ENCODE peak calls at places on chromosomes 16 and 17, in four cellular contexts. B is WTC11, S is HepG2, P is K562. I is an unnamed sample.

GRCh38 chr17:65531508-65532431 is 29.7 kb downstream of the AXIN2 start:
- DNase-seq in B (peak), S (no peak), P (no peak), I (no peak)

GRCh38 chr16:72814226-72814625 is 233.7 kb downstream of the ZFHX3 start:
- DNase-seq in B (no peak), S (no peak), P (no peak), I (no peak)

GRCh38 chr16:8828541-8829165 is 31.0 kb downstream of the PMM2 start:
- DNase-seq in B (no peak), S (no peak), P (no peak), I (no peak)

GRCh38 chr16:48374255-48374654 is 11.0 kb downstream of the SIAH1 start:
- DNase-seq in B (no peak), S (no peak), P (peak), I (no peak)

GRCh38 chr16:75433732-75434413 is 570 bp upstream of the CFDP1 start:
- DNase-seq in B (peak), S (peak), P (peak), I (peak)

GRCh38 chr16:1899641-1900451 is 18.4 kb downstream of the HS3ST6 start:
- DNase-seq in B (no peak), S (no peak), P (no peak), I (no peak)

GRCh38 chr16:88593910-88594309 is 23.7 kb downstream of the ZC3H18 start:
- DNase-seq in B (no peak), S (no peak), P (no peak), I (no peak)

GRCh38 chr16:66432429-66432828 is 5.3 kb downstream of the BEAN1 start:
- DNase-seq in B (no peak), S (no peak), P (no peak), I (no peak)

GRCh38 chr17:76080934-76081287 is 1.9 kb downstream of the ZACN start:
- DNase-seq in B (no peak), S (no peak), P (no peak), I (no peak)

GRCh38 chr17:67950945-67951344 is 45.3 kb downstream of the C17orf58 start:
- DNase-seq in B (no peak), S (no peak), P (no peak), I (no peak)

GRCh38 chr16:72857841-72858594 is 189.9 kb downstream of the ZFHX3 start:
- DNase-seq in B (no peak), S (no peak), P (no peak), I (no peak)

GRCh38 chr17:1002412-1002753 is 5.5 kb downstream of the TIMM22 start:
- DNase-seq in B (no peak), S (no peak), P (no peak), I (no peak)

GRCh38 chr16:85805442-85806045 is 6.0 kb downstream of the COX4I1 start:
- DNase-seq in B (no peak), S (no peak), P (no peak), I (no peak)

GRCh38 chr16:21233521-21234150 is at the start of gene ANKS4B:
- DNase-seq in B (no peak), S (peak), P (no peak), I (no peak)

GRCh38 chr16:2019500-2019899 is at the start of gene NPW:
- DNase-seq in B (peak), S (no peak), P (peak), I (no peak)

GRCh38 chr16:21628196-21628726 is 24.1 kb downstream of the IGSF6 start:
- DNase-seq in B (no peak), S (peak), P (no peak), I (no peak)

GRCh38 chr17:7997186-7997585 is 5.2 kb upstream of the GUCY2D start:
- DNase-seq in B (peak), S (peak), P (peak), I (no peak)
- TF ChIP-seq USF2 in B (no peak), S (no peak), P (no peak), I (no peak)

GRCh38 chr16:83742076-83742475 is 65.7 kb upstream of the HSBP1 start:
- DNase-seq in B (no peak), S (no peak), P (no peak), I (no peak)
- TF ChIP-seq ATF2 in B (no peak), S (no peak), P (no peak), I (no peak)

DNA sequence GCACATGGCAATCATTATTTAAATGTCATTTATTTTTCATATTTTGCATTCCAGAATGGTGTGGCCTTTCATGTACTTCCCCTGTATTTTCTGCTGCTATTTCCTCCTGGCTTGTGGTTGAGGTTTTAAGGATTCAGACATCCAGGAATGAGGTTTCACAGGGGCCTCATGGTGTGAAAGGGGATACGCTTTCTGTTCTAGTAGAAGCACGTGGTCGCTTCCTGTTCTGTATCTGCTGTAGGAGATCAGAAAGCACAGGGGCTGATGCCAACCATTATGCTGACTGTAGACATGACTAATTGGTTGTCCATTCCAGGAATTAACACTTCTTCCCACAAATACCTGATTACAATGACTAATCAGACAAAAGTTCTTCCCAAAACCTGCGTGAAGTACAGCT is 405.9 kb downstream of the SHISA9 start:
- DNase-seq in B (no peak), S (no peak), P (no peak), I (no peak)
- TF ChIP-seq USF2 in B (no peak), S (no peak), P (no peak), I (no peak)

GRCh38 chr16:24610421-24610765 is 71.0 kb downstream of the RBBP6 start:
- DNase-seq in B (peak), S (no peak), P (no peak), I (no peak)
- TF ChIP-seq ATF2 in B (no peak), S (no peak), P (no peak), I (no peak)

DNA sequence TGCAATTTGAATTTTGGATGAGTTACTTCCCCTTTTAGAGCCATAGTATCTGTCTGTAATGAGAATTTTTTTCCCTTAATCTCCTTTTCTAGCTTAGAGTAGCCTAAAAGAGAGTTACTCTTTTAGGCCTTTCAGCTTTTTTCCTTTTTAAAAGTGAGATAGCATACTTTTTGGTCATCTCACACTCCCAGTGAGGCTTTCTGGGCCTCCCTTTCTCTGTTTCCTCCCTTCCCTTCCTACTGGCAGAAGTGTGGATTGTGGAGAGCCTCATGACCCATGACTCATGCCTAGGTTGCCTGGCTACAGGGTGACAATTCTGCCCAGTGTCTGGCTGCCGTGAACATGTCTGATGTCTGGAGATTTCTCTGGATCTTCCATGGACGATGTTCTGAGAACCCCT is 15.2 kb downstream of the KRT23 start:
- DNase-seq in B (no peak), S (peak), P (no peak), I (no peak)
- TF ChIP-seq USF2 in B (no peak), S (no peak), P (no peak), I (no peak)

GRCh38 chr17:80064696-80065095 is 28.3 kb downstream of the CCDC40 start:
- DNase-seq in B (no peak), S (no peak), P (no peak), I (no peak)

GRCh38 chr17:80068301-80069160 is 32.1 kb downstream of the CCDC40 start:
- DNase-seq in B (no peak), S (peak), P (peak), I (no peak)

GRCh38 chr17:80069886-80070177 is 31.5 kb upstream of the GAA start:
- DNase-seq in B (no peak), S (no peak), P (no peak), I (no peak)

GRCh38 chr17:80065478-80066170 is 29.2 kb downstream of the CCDC40 start:
- DNase-seq in B (peak), S (no peak), P (no peak), I (peak)

GRCh38 chr17:80067393-80067986 is 31.0 kb downstream of the CCDC40 start:
- DNase-seq in B (no peak), S (peak), P (no peak), I (no peak)
- TF ChIP-seq ATF2 in B (no peak), S (no peak), P (no peak), I (no peak)

GRCh38 chr17:48759288-48759687 is 30.7 kb upstream of the HOXB13 start:
- DNase-seq in B (no peak), S (no peak), P (no peak), I (no peak)

GRCh38 chr17:48754500-48755261 is 26.1 kb upstream of the HOXB13 start:
- DNase-seq in B (peak), S (no peak), P (no peak), I (no peak)

GRCh38 chr17:48756816-48757215 is 28.3 kb upstream of the HOXB13 start:
- DNase-seq in B (no peak), S (no peak), P (no peak), I (no peak)

GRCh38 chr17:48755346-48755745 is 26.8 kb upstream of the HOXB13 start:
- DNase-seq in B (no peak), S (no peak), P (no peak), I (no peak)

DNA sequence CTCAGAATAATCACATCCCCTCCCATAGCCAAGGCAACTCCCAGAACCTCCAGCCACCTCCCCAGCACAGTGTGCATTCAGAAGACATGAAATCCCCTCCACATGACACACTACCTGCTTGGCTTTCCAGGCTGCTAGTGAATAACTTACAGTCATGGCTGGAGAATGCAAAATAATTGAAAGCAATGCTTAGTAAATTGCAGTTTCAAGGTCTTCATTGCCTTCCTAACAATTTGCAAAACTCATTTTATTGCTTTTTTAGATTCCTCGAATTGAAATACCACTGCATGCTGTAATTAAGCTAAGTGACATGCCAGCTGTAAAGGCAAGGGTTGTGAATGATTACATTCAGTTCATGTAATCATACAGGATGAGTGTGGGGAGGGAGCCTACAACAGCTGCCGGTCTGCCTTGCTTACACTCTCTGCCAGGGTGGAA is 29.0 kb upstream of the HOXB13 start:
- DNase-seq in B (no peak), S (no peak), P (no peak), I (no peak)
- TF ChIP-seq USF2 in B (no peak), S (no peak), P (no peak), I (no peak)

I was measured in H1.